ENCODE peak calls at places on chromosomes 13 and 19, in seven cellular contexts. Y is stimulated activated CD4-positive, alpha-beta T cell treated with anti-CD3 and anti-CD28 coated beads, TNF-alpha, amount 100 ng/mL, for 48 hours; K is ovary; J is endothelial cell; M is kidney epithelial cell; A is OCI-M1; F is tibial artery. W is an unnamed sample.

GRCh38 chr13:20664304-20664703 is 39.2 kb upstream of the IL17D start:
- DNase-seq in Y (no peak), K (no peak), J (no peak), M (no peak), A (no peak), F (no peak), W (no peak)

GRCh38 chr13:71522976-71523517 is 344.0 kb downstream of the DACH1 start:
- DNase-seq in Y (no peak), K (no peak), J (no peak), M (no peak), A (no peak), F (no peak), W (no peak)

GRCh38 chr13:97810152-97810551 is 143.3 kb upstream of the IPO5 start:
- DNase-seq in Y (no peak), K (no peak), J (no peak), M (no peak), A (peak; percentile 57), F (no peak), W (no peak)

GRCh38 chr13:94710881-94711560 is 1.3 kb downstream of the SOX21 start:
- DNase-seq in Y (no peak), K (no peak), J (peak; percentile 55), M (no peak), A (peak; percentile 81), F (no peak), W (no peak)

GRCh38 chr19:17448190-17448967 is at the start of gene TMEM221:
- DNase-seq in Y (no peak), K (peak; percentile 82), J (peak; percentile 74), M (no peak), A (peak; percentile 48), F (peak; percentile 47), W (peak; percentile 73)

GRCh38 chr19:45600340-45600885 is 1.6 kb downstream of the GPR4 start:
- DNase-seq in Y (no peak), K (no peak), J (no peak), M (no peak), A (no peak), F (no peak), W (no peak)

GRCh38 chr13:110971486-110971885 is 56.6 kb upstream of the ANKRD10 start:
- DNase-seq in Y (no peak), K (no peak), J (no peak), M (no peak), A (no peak), F (no peak), W (no peak)

GRCh38 chr13:33112745-33113144 is 96.5 kb downstream of the KL start:
- DNase-seq in Y (no peak), K (peak; percentile 60), J (no peak), M (no peak), A (no peak), F (no peak), W (no peak)

GRCh38 chr13:75217949-75218348 is 264.0 kb downstream of the TBC1D4 start:
- DNase-seq in Y (no peak), K (no peak), J (no peak), M (peak; percentile 56), A (peak; percentile 21), F (no peak), W (no peak)

GRCh38 chr13:107466326-107466725 is 749.0 kb downstream of the LIG4 start:
- DNase-seq in Y (no peak), K (no peak), J (no peak), M (peak; percentile 88), A (no peak), F (no peak), W (no peak)

GRCh38 chr13:75628811-75629210 is 7.3 kb upstream of the LMO7 start:
- DNase-seq in Y (no peak), K (no peak), J (no peak), M (no peak), A (no peak), F (no peak), W (no peak)

GRCh38 chr19:11480927-11481776 is at the start of gene ELAVL3:
- DNase-seq in Y (no peak), K (no peak), J (no peak), M (no peak), A (no peak), F (no peak), W (no peak)

GRCh38 chr19:33699754-33700407 is 78.1 kb downstream of the CHST8 start:
- DNase-seq in Y (no peak), K (peak; percentile 1), J (no peak), M (no peak), A (no peak), F (no peak), W (no peak)

W was measured in sciatic nerve.